ENCODE peak calls at places on chromosomes 16 and 17, in ten cellular contexts. Q is cardiac muscle cell, V is spleen, U is endothelial cell of umbilical vein, H is GM23248, G is A549, N is thyroid gland, O is Karpas-422, W is stomach, T is right lobe of liver. E is an unnamed sample.
A peak's percentile ranks its signal among the peaks of the same experiment; 100 is the strongest.

GRCh38 chr16:85563515-85564276 is 49.4 kb upstream of the GSE1 start:
- DNase-seq in Q (no peak), V (peak; percentile 88), U (peak; percentile 75), H (no peak), G (peak; percentile 51), N (peak; percentile 87), O (no peak), W (peak; percentile 85), T (peak; percentile 93), E (peak; percentile 91)

GRCh38 chr17:45230787-45231480 is 9.2 kb downstream of the FMNL1 start:
- DNase-seq in Q (no peak), V (peak; percentile 77), U (no peak), H (peak; percentile 85), G (peak; percentile 72), N (no peak), O (no peak), W (no peak), T (no peak), E (no peak)

GRCh38 chr17:610285-610684 is 104.4 kb downstream of the VPS53 start:
- DNase-seq in Q (no peak), V (no peak), U (no peak), H (no peak), G (no peak), N (no peak), O (peak; percentile 14), W (no peak), T (no peak), E (no peak)

GRCh38 chr16:56615353-56615752 is 7.0 kb downstream of the MT2A start:
- DNase-seq in Q (no peak), V (no peak), U (no peak), H (peak; percentile 72), G (no peak), N (no peak), O (no peak), W (no peak), T (no peak), E (no peak)

GRCh38 chr16:81549547-81550411 is 105.2 kb downstream of the CMIP start:
- DNase-seq in Q (no peak), V (peak; percentile 66), U (no peak), H (no peak), G (no peak), N (no peak), O (no peak), W (no peak), T (no peak), E (no peak)

GRCh38 chr17:72560303-72561247 is 439.8 kb downstream of the SOX9 start:
- DNase-seq in Q (peak; percentile 66), V (no peak), U (peak; percentile 15), H (peak; percentile 55), G (peak; percentile 87), N (peak; percentile 22), O (peak; percentile 82), W (peak; percentile 93), T (peak; percentile 46), E (peak; percentile 88)

GRCh38 chr17:57906910-57907309 is 48.3 kb downstream of the CUEDC1 start:
- DNase-seq in Q (peak; percentile 42), V (no peak), U (no peak), H (no peak), G (peak; percentile 48), N (no peak), O (peak; percentile 68), W (no peak), T (no peak), E (no peak)

GRCh38 chr17:81519284-81520020 is 6.9 kb upstream of the ACTG1 start:
- DNase-seq in Q (peak; percentile 53), V (peak; percentile 93), U (no peak), H (peak; percentile 59), G (peak; percentile 66), N (peak; percentile 89), O (no peak), W (peak; percentile 81), T (peak; percentile 71), E (peak; percentile 89)

GRCh38 chr16:73418746-73419145 is 370.8 kb upstream of the ZFHX3 start:
- DNase-seq in Q (no peak), V (no peak), U (no peak), H (no peak), G (no peak), N (no peak), O (no peak), W (no peak), T (no peak), E (no peak)

GRCh38 chr16:2085669-2086068 is 37.9 kb downstream of the TSC2 start:
- DNase-seq in Q (no peak), V (no peak), U (no peak), H (peak; percentile 63), G (peak; percentile 41), N (no peak), O (peak; percentile 81), W (no peak), T (no peak), E (no peak)
- H3K27ac ChIP-seq in Q (no peak overlapping the region), V (no peak overlapping the region), U (no peak overlapping the region), H (no peak overlapping the region), G (no peak overlapping the region), N (no peak overlapping the region), O (no peak overlapping the region), W (no peak overlapping the region), T (no peak overlapping the region), E (no peak overlapping the region)

DNA sequence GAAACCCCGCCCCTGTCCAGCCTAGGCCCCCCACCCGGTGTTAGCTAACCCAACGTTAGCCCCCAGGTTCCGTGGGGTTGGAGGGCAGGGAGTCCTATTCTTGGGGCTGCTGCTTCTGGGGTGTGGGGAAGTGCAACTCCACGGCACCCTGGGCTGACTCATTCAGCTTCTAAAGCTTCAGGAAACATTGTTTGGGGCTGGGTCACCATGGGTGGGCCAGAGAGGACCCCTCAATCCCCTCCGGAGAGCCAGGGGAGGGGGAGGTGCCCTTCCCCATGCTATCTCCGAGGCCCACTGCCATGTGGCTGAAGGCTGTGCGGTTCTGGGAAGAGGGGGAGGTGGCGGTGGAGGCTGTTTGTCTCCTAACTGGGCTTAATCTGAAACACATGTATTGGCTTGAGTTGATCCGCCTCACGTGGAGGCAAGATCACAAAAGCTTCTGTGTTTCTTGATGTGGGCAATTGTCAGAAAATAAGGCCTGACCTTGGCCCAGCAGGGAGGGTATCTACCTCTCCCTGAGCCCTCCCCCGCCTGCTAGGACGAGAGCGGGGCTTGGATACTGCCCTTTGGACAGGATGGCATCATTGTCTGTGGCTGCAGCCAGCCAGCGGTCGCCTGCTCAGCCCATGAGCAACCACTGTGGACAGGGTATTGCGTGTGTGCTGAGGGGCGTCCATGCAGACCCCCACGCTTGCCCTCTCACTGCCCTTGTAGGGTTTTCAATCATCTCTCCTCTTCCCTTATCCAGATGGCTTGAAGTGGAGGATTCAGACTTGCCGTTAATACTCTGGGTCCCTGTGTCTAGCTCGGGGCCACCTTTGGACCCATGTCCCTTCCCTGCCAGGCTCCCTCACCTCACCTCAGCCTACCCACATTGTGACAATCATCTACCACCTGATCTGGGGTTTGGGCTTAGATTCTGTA is 1.3 kb downstream of the SERPINF1 start:
- DNase-seq in Q (no peak), V (no peak), U (no peak), H (peak; percentile 81), G (peak; percentile 38), N (no peak), O (no peak), W (no peak), T (peak; percentile 86), E (no peak)
- H3K27ac ChIP-seq in Q (peak overlapping the region; percentile 74), V (peak overlapping the region; percentile 58), U (no peak overlapping the region), H (peak overlapping the region; percentile 82), G (peak overlapping the region; percentile 82), N (peak overlapping the region; percentile 59), O (no peak overlapping the region), W (peak overlapping the region; percentile 88), T (peak overlapping the region; percentile 88), E (peak overlapping the region; percentile 82)

GRCh38 chr17:62048262-62048661 is 16.8 kb downstream of the MED13 start:
- DNase-seq in Q (no peak), V (no peak), U (no peak), H (no peak), G (no peak), N (no peak), O (no peak), W (no peak), T (no peak), E (no peak)
- H3K27ac ChIP-seq in Q (no peak overlapping the region), V (no peak overlapping the region), U (no peak overlapping the region), H (no peak overlapping the region), G (no peak overlapping the region), N (no peak overlapping the region), O (no peak overlapping the region), W (no peak overlapping the region), T (no peak overlapping the region), E (no peak overlapping the region)

DNA sequence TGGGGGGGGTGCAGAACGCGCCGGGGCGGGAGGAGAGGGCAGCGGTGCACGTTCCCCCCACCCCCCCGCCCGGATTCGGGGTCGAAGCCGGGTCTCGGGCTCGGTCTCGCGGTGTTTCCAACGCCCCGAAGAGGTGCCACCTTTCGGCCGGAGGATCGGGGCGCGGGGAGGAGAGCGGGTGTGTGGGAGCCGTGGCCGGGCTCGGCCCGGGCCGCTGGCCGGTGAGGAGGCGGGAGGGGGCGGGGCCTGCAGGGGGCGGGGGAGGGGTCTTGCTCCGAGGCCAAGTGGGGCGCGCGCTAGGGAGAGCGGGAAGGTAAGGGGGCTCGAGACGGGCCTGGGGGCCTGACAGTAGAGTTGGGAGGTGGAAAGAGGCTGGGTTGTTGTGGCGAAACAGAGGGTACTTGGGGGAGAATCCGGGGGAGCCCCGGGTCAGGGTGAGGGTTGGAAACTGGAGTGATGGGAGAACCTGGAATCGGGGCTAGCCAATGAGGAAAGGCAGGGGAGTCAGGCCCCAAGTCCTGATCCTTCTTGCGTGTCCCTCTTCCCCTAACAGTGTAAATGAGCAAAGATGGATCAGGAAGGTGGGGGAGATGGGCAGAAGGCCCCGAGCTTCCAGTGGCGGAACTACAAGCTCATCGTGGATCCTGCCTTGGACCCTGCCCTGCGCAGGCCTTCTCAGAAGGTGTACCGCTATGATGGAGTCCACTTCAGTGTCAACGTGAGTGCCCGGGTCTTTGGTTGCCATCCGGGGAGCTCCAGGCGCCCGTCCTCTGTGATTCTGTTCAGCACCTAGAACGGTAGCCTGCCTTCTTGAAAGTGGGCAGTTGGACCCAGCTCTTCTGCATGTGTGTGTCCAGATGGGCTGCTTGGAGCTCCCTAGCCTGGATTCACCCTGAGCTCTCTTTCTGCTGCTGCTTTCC is 870 bp downstream of the SETD1A start:
- DNase-seq in Q (peak; percentile 82), V (peak; percentile 91), U (peak; percentile 34), H (peak; percentile 82), G (peak; percentile 67), N (peak; percentile 57), O (peak; percentile 80), W (peak; percentile 56), T (no peak), E (peak; percentile 83)
- H3K27ac ChIP-seq in Q (peak overlapping the region; percentile 100), V (peak overlapping the region; percentile 99), U (peak overlapping the region; percentile 100), H (peak overlapping the region; percentile 100), G (peak overlapping the region; percentile 100), N (no peak overlapping the region), O (no peak overlapping the region), W (peak overlapping the region; percentile 97), T (peak overlapping the region; percentile 98), E (peak overlapping the region; percentile 98)

E was measured in upper lobe of right lung.